ENCODE peak calls at places on chromosomes 13 and 19, in five cellular contexts. X is WERI-Rb-1, P is fibroblast of the aortic adventitia, W is fibroblast of mammary gland, D is neural progenitor cell. U is an unnamed sample.

GRCh38 chr13:112941349-112941748 is 27.7 kb upstream of the MCF2L start:
- DNase-seq in X (no peak), P (no peak), W (no peak), D (no peak), U (no peak)

GRCh38 chr13:93147946-93148345 is 78.7 kb upstream of the GPC6 start:
- DNase-seq in X (no peak), P (no peak), W (no peak), D (no peak), U (peak)

GRCh38 chr13:95301947-95302386 is 716 bp upstream of the ABCC4 start:
- DNase-seq in X (no peak), P (no peak), W (no peak), D (peak), U (no peak)

GRCh38 chr13:31982540-31982939 is 49.0 kb upstream of the FRY start:
- DNase-seq in X (no peak), P (peak), W (peak), D (no peak), U (peak)

GRCh38 chr19:35468637-35469036 is 20.6 kb downstream of the FFAR2 start:
- DNase-seq in X (peak), P (peak), W (peak), D (peak), U (no peak)

GRCh38 chr13:112249644-112250610 is 126.2 kb upstream of the SPACA7 start:
- DNase-seq in X (peak), P (no peak), W (no peak), D (peak), U (no peak)

GRCh38 chr13:72120632-72121031 is 253.6 kb upstream of the DACH1 start:
- DNase-seq in X (no peak), P (no peak), W (no peak), D (no peak), U (no peak)

GRCh38 chr19:290539-291521 is at the start of gene PLPP2:
- DNase-seq in X (no peak), P (peak), W (no peak), D (peak), U (peak)

GRCh38 chr13:44818428-44818827 is 170.8 kb downstream of the NUFIP1 start:
- DNase-seq in X (peak), P (no peak), W (peak), D (peak), U (peak)

GRCh38 chr13:50393641-50394040 is 378.4 kb downstream of the KCNRG start:
- DNase-seq in X (peak), P (no peak), W (peak), D (peak), U (peak)

GRCh38 chr19:16876904-16877361 is 11.9 kb upstream of the F2RL3 start:
- DNase-seq in X (no peak), P (no peak), W (peak), D (no peak), U (peak)

GRCh38 chr13:107842562-107843180 is 372.7 kb downstream of the LIG4 start:
- DNase-seq in X (no peak), P (peak), W (no peak), D (no peak), U (peak)

GRCh38 chr13:36915106-36915505 is 4.9 kb downstream of the SMAD9 start:
- DNase-seq in X (no peak), P (no peak), W (no peak), D (no peak), U (no peak)

GRCh38 chr13:29140277-29140676 is 320.1 kb downstream of the MTUS2 start:
- DNase-seq in X (no peak), P (no peak), W (peak), D (no peak), U (peak)

GRCh38 chr13:46210362-46211083 is 1.2 kb upstream of the LRRC63 start:
- DNase-seq in X (no peak), P (no peak), W (no peak), D (no peak), U (no peak)

GRCh38 chr13:62088155-62088554 is 672.5 kb upstream of the PCDH20 start:
- DNase-seq in X (no peak), P (no peak), W (no peak), D (no peak), U (no peak)

GRCh38 chr13:88745013-88745412 is 1073.8 kb downstream of the SLITRK5 start:
- DNase-seq in X (no peak), P (no peak), W (no peak), D (no peak), U (no peak)

GRCh38 chr13:42039946-42040729 is 8.3 kb upstream of the DGKH start:
- DNase-seq in X (peak), P (peak), W (peak), D (peak), U (peak)

GRCh38 chr13:34257980-34258379 is 440.0 kb downstream of the RFC3 start:
- DNase-seq in X (no peak), P (no peak), W (no peak), D (no peak), U (no peak)

GRCh38 chr19:14503285-14503684 is 7.4 kb upstream of the GIPC1 start:
- DNase-seq in X (no peak), P (no peak), W (no peak), D (no peak), U (no peak)

GRCh38 chr19:47637550-47637949 is 28.6 kb downstream of the BICRA start:
- DNase-seq in X (no peak), P (peak), W (peak), D (no peak), U (no peak)

GRCh38 chr19:33251526-33252090 is 26.0 kb upstream of the SLC7A10 start:
- DNase-seq in X (no peak), P (no peak), W (no peak), D (no peak), U (no peak)

GRCh38 chr19:6519289-6519688 is 11.5 kb upstream of the TNFSF9 start:
- DNase-seq in X (no peak), P (peak), W (peak), D (no peak), U (peak)

GRCh38 chr19:41166888-41167804 is 25.9 kb upstream of the CYP2S1 start:
- DNase-seq in X (no peak), P (no peak), W (no peak), D (no peak), U (no peak)

GRCh38 chr13:94329754-94330551 is 149.5 kb downstream of the DCT start:
- DNase-seq in X (no peak), P (peak), W (peak), D (no peak), U (peak)

GRCh38 chr19:56138069-56138468 is 3.0 kb upstream of the ZNF444 start:
- DNase-seq in X (no peak), P (no peak), W (no peak), D (no peak), U (no peak)

GRCh38 chr13:94112227-94112626 is 367.3 kb downstream of the DCT start:
- DNase-seq in X (no peak), P (peak), W (peak), D (no peak), U (peak)

GRCh38 chr19:1223018-1223855 is 14.6 kb downstream of the CBARP start:
- DNase-seq in X (peak), P (no peak), W (peak), D (peak), U (peak)

GRCh38 chr19:49574206-49574755 is 6.1 kb downstream of the NOSIP start:
- DNase-seq in X (no peak), P (no peak), W (peak), D (no peak), U (no peak)

GRCh38 chr19:47542030-47542475 is 27.2 kb upstream of the NAPA start:
- DNase-seq in X (no peak), P (peak), W (peak), D (no peak), U (no peak)

GRCh38 chr13:43077446-43077845 is 54.1 kb downstream of the DNAJC15 start:
- DNase-seq in X (no peak), P (no peak), W (no peak), D (peak), U (no peak)

GRCh38 chr13:97658556-97658955 is 224.6 kb downstream of the RAP2A start:
- DNase-seq in X (no peak), P (no peak), W (no peak), D (no peak), U (no peak)

GRCh38 chr19:33418461-33418860 is 45.0 kb downstream of the CEBPG start:
- DNase-seq in X (no peak), P (no peak), W (no peak), D (no peak), U (no peak)

GRCh38 chr19:41999071-41999877 is 5.2 kb upstream of the ATP1A3 start:
- DNase-seq in X (peak), P (no peak), W (no peak), D (peak), U (no peak)

GRCh38 chr19:51571599-51571998 is 516 bp downstream of the ZNF175 start:
- DNase-seq in X (no peak), P (no peak), W (no peak), D (no peak), U (peak)

GRCh38 chr13:25171170-25171516 is 945 bp downstream of the AMER2 start:
- DNase-seq in X (no peak), P (no peak), W (no peak), D (no peak), U (no peak)

GRCh38 chr13:37136187-37136586 is 30.7 kb upstream of the CSNK1A1L start:
- DNase-seq in X (no peak), P (peak), W (peak), D (no peak), U (no peak)

DNA sequence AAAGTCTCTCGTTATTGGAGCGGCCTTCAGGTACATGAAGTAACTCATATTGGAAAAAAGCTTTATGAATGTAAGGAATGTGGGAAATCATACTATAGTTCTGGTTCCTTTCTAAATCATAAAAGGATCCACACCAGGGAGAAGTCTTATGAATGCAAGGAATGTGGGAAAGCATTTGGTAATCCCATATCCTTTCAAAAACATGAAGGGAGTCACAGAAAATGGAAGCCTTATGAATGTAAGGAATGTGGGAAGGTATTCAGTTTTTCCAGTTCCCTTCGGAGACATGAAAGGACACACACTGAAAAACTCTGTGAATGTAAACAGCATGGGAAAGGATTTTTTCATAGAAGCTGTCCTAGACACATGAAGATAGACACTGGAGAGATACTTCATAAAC is 27.9 kb downstream of the ZNF20 start:
- DNase-seq in X (no peak), P (no peak), W (no peak), D (no peak), U (no peak)
- H3K4me3 ChIP-seq in X (no peak), P (no peak), W (no peak), D (peak), U (no peak)

GRCh38 chr13:27170521-27171243 is 929 bp downstream of the USP12 start:
- DNase-seq in X (peak), P (peak), W (no peak), D (peak), U (peak)
- TF ChIP-seq CTCF in X (peak), P (no peak), W (no peak), D (no peak), U (no peak)

GRCh38 chr19:13008926-13009787 is 13.9 kb downstream of the NFIX start:
- DNase-seq in X (no peak), P (peak), W (peak), D (no peak), U (no peak)
- H3K4me3 ChIP-seq in X (no peak), P (no peak), W (no peak), D (no peak), U (no peak)

GRCh38 chr13:101475536-101475935 is 23.1 kb downstream of the ITGBL1 start:
- DNase-seq in X (no peak), P (no peak), W (no peak), D (no peak), U (no peak)

GRCh38 chr13:101473458-101473857 is 21.0 kb downstream of the ITGBL1 start:
- DNase-seq in X (no peak), P (peak), W (peak), D (no peak), U (peak)

GRCh38 chr13:101474419-101474957 is 22.0 kb downstream of the ITGBL1 start:
- DNase-seq in X (peak), P (peak), W (peak), D (peak), U (peak)
- TF ChIP-seq CTCF in X (peak), P (peak), W (peak), D (peak), U (peak)

DNA sequence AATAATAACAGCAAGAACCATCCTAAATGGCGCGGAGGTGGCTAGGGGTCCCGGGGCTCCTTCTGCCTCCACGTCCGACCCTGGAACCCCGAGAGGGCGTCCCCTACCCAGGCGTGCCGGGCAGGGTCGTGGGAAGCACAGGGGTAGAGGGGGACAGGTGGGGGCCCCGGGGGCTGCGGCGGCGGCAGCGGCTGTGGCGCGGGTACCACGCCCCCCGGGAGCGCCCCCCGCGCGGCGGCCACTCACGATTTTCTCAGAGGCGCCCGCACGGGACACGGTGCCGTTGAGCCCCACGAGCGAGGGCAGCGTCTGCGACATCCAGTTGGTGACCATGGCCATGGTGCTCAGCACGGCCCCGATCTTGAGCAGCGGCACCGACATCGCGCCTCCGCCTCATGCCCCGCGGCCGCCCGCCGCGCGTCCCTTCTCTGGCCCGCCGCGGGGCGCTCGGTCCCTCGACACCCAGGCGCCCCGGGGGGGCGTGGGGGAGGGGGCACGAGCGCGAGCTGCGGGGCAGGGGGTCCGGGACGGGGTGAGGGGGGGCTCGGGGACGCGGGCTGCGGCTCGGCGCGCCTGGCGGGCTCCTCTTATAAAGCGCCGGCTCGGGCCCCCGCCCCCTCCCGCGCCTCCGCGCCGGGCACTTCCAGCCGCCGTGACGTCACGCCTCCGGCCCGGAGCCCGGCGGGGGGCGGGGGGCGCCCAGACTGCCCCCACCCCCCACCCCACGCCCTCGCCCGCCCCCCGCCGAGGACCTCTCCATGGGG is 22.9 kb downstream of the OLFM2 start:
- DNase-seq in X (peak), P (no peak), W (no peak), D (peak), U (no peak)
- H3K4me3 ChIP-seq in X (peak), P (peak), W (no peak), D (peak), U (no peak)

GRCh38 chr19:18647807-18648206 is 11.0 kb downstream of the KLHL26 start:
- DNase-seq in X (no peak), P (no peak), W (no peak), D (no peak), U (no peak)

GRCh38 chr19:18647371-18647767 is 10.5 kb downstream of the KLHL26 start:
- DNase-seq in X (no peak), P (no peak), W (no peak), D (no peak), U (no peak)

GRCh38 chr19:18645035-18645511 is 8.2 kb downstream of the KLHL26 start:
- DNase-seq in X (no peak), P (no peak), W (no peak), D (no peak), U (no peak)

GRCh38 chr19:18646535-18647370 is 9.9 kb downstream of the KLHL26 start:
- DNase-seq in X (no peak), P (no peak), W (no peak), D (no peak), U (no peak)

GRCh38 chr19:18644144-18645034 is 7.6 kb downstream of the KLHL26 start:
- DNase-seq in X (no peak), P (no peak), W (peak), D (no peak), U (no peak)
- TF ChIP-seq CTCF in X (no peak), P (no peak), W (no peak), D (no peak), U (no peak)